ENCODE peak calls at places on chromosomes 12 and 14, in eight cellular contexts. L, G, N, T, R, H, A and W are unnamed samples.

GRCh38 chr12:6643569-6644256 is 3.5 kb downstream of the ACRBP start:
- DNase-seq in L (no peak), G (no peak), N (no peak), T (no peak), R (no peak), H (no peak), A (no peak), W (no peak)

GRCh38 chr12:65673732-65674131 is 150.6 kb upstream of the HMGA2 start:
- DNase-seq in L (no peak), G (peak), N (no peak), T (no peak), R (no peak), H (no peak), A (no peak), W (no peak)

GRCh38 chr14:104299993-104300761 is 161.8 kb downstream of the KIF26A start:
- DNase-seq in L (no peak), G (no peak), N (no peak), T (no peak), R (no peak), H (no peak), A (peak), W (no peak)

GRCh38 chr12:93622485-93622884 is 50.0 kb downstream of the SOCS2 start:
- DNase-seq in L (no peak), G (peak), N (no peak), T (no peak), R (no peak), H (peak), A (no peak), W (no peak)

GRCh38 chr14:76975051-76975450 is 53.5 kb downstream of the IRF2BPL start:
- DNase-seq in L (no peak), G (no peak), N (no peak), T (no peak), R (no peak), H (no peak), A (no peak), W (no peak)

GRCh38 chr12:51192284-51192671 is 19.3 kb upstream of the TFCP2 start:
- DNase-seq in L (no peak), G (no peak), N (no peak), T (no peak), R (no peak), H (no peak), A (no peak), W (no peak)

GRCh38 chr12:6231359-6232268 is 31.4 kb downstream of the CD9 start:
- DNase-seq in L (no peak), G (no peak), N (no peak), T (no peak), R (no peak), H (no peak), A (no peak), W (no peak)

GRCh38 chr12:107655281-107656065 is 30.1 kb upstream of the PWP1 start:
- DNase-seq in L (no peak), G (no peak), N (no peak), T (no peak), R (no peak), H (no peak), A (no peak), W (no peak)

GRCh38 chr12:110937104-110937641 is 16.8 kb upstream of the MYL2 start:
- DNase-seq in L (peak), G (peak), N (peak), T (peak), R (peak), H (no peak), A (no peak), W (no peak)

GRCh38 chr14:36661506-36662257 is at the start of gene PAX9:
- DNase-seq in L (peak), G (peak), N (peak), T (peak), R (peak), H (peak), A (no peak), W (peak)

GRCh38 chr14:54881235-54881760 is 21.3 kb downstream of the GCH1 start:
- DNase-seq in L (peak), G (peak), N (no peak), T (no peak), R (no peak), H (no peak), A (no peak), W (no peak)

GRCh38 chr12:87368259-87368658 is 660.9 kb downstream of the C12orf50 start:
- DNase-seq in L (no peak), G (no peak), N (no peak), T (no peak), R (no peak), H (no peak), A (no peak), W (no peak)

GRCh38 chr14:24665440-24665991 is 31.5 kb upstream of the GZMB start:
- DNase-seq in L (no peak), G (no peak), N (no peak), T (no peak), R (no peak), H (no peak), A (no peak), W (no peak)

GRCh38 chr12:21773263-21773741 is 1.2 kb downstream of the KCNJ8 start:
- DNase-seq in L (peak), G (peak), N (peak), T (peak), R (peak), H (no peak), A (peak), W (no peak)

GRCh38 chr12:27870939-27871338 is 90.9 kb upstream of the MANSC4 start:
- DNase-seq in L (peak), G (peak), N (no peak), T (no peak), R (no peak), H (peak), A (no peak), W (peak)

GRCh38 chr12:53207042-53207441 is at the start of gene ITGB7:
- DNase-seq in L (no peak), G (no peak), N (peak), T (peak), R (no peak), H (no peak), A (no peak), W (no peak)

GRCh38 chr12:3777206-3777809 is 24.4 kb upstream of the CRACR2A start:
- DNase-seq in L (peak), G (peak), N (peak), T (peak), R (peak), H (no peak), A (no peak), W (no peak)

GRCh38 chr12:118046430-118046829 is 14.5 kb downstream of the WSB2 start:
- DNase-seq in L (no peak), G (no peak), N (no peak), T (no peak), R (no peak), H (no peak), A (no peak), W (no peak)

GRCh38 chr14:96268426-96269358 is 12.7 kb downstream of the BDKRB1 start:
- DNase-seq in L (peak), G (peak), N (no peak), T (no peak), R (no peak), H (peak), A (peak), W (no peak)

GRCh38 chr14:96576937-96577336 is 74.8 kb downstream of the PAPOLA start:
- DNase-seq in L (no peak), G (no peak), N (no peak), T (no peak), R (no peak), H (no peak), A (no peak), W (no peak)

GRCh38 chr12:45990468-45991288 is at the start of gene SCAF11:
- DNase-seq in L (peak), G (peak), N (peak), T (peak), R (peak), H (peak), A (peak), W (peak)

GRCh38 chr12:45987339-45987726 is 3.0 kb downstream of the SCAF11 start:
- DNase-seq in L (no peak), G (no peak), N (no peak), T (no peak), R (no peak), H (no peak), A (no peak), W (no peak)

GRCh38 chr12:45989857-45990467 is 412 bp downstream of the SCAF11 start:
- DNase-seq in L (peak), G (no peak), N (peak), T (peak), R (no peak), H (no peak), A (peak), W (no peak)

GRCh38 chr12:45988259-45988658 is 2.1 kb downstream of the SCAF11 start:
- DNase-seq in L (peak), G (peak), N (no peak), T (no peak), R (no peak), H (no peak), A (no peak), W (no peak)

DNA sequence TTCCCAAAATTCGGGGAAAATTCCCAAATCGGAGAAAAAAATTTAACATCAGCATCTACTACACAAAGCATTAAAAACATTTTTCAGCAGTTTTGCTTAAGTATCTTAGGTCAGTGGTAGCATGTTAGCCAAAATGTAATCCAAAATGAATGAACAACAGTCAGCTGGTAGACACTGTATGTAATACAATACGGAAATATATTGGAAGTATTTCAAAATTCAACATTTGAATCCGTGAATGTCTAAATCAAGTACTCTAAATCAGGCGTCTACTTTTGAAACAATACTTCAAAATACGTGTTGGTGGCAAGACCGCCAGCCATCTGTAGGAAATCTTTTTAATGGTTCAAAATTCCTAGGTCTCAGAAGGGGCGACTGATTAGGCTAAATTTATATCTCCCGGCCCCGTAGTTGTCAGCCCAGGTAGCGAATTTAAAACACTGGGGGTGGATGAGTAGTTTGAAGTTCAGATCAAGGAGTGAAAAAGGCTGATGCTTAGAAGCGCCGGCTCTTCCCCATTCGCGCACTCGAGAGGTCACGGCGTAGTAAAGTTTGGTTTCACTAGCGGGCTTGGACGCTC is 1.0 kb downstream of the SCAF11 start:
- DNase-seq in L (no peak), G (peak), N (peak), T (no peak), R (peak), H (no peak), A (no peak), W (no peak)
- H3K4me3 ChIP-seq in L (peak), G (peak), N (peak), T (peak), R (peak), H (peak), A (peak), W (peak)

GRCh38 chr12:95687937-95688336 is 102.6 kb downstream of the NTN4 start:
- DNase-seq in L (no peak), G (no peak), N (no peak), T (no peak), R (no peak), H (no peak), A (no peak), W (no peak)
- TF ChIP-seq CTCF in L (no peak), G (no peak), N (no peak), T (no peak), R (no peak), H (no peak), A (no peak), W (no peak)

DNA sequence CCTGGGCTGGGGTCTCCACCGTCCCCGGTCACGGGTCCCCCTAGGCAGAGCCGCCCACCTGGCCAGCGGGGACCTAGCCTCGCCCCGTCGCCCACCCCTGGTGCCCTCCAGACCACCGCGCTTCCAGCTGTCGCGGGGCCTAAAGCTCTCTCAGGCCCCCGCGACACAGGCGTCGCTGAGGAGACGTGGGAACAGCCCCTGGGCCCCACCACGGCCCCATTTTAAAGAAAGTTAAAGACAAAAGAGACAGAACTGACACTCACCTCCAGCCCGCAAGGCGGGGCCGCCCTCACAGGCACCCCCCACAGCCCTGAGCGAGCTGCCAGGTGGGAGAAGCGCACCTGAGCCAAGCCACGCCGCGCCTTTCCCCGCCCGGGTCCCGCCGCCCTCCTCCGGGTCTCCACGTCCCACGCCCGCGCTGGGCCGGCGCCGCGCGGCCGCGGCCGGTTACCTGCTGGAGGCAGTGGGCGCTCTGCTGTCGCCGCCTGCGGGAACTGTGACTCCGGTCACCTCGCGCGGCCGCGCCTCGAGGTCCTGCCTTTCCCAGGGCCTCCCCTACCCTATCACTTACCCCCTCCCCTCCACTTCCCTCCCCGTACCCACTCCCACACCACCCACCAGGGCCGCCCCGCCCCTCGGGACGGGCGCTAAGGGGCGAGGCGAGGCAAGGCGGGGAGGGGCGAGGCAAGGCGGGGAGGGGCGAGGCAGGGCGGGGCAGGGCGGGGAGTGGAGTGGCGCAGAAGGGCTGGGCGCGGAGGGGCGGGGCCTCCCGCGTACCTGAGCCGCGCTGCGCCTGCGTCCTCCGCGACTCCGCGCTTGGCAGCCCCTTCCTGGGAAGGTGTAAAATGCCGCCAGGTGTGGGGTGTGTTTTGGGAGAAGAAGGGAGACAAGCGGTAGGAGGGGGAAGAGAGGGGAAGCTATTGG is 31.2 kb downstream of the TC2N start:
- DNase-seq in L (no peak), G (no peak), N (peak), T (peak), R (peak), H (no peak), A (peak), W (no peak)
- H3K4me3 ChIP-seq in L (no peak), G (peak), N (peak), T (peak), R (peak), H (no peak), A (peak), W (peak)

GRCh38 chr12:72271401-72271740 is 799 bp upstream of the TRHDE start:
- DNase-seq in L (peak), G (no peak), N (peak), T (no peak), R (peak), H (no peak), A (no peak), W (no peak)

GRCh38 chr12:72273499-72273837 is 1.3 kb downstream of the TRHDE start:
- DNase-seq in L (no peak), G (no peak), N (peak), T (no peak), R (no peak), H (no peak), A (no peak), W (no peak)

GRCh38 chr12:72271741-72272661 is at the start of gene TRHDE:
- DNase-seq in L (peak), G (peak), N (peak), T (no peak), R (peak), H (no peak), A (peak), W (no peak)

GRCh38 chr12:72273851-72274284 is 1.7 kb downstream of the TRHDE start:
- DNase-seq in L (no peak), G (no peak), N (peak), T (no peak), R (no peak), H (no peak), A (no peak), W (no peak)

GRCh38 chr12:72272731-72273498 is 745 bp downstream of the TRHDE start:
- DNase-seq in L (no peak), G (no peak), N (peak), T (no peak), R (peak), H (no peak), A (peak), W (no peak)
- TF ChIP-seq CTCF in L (peak), G (no peak), N (peak), T (no peak), R (no peak), H (no peak), A (no peak), W (peak)

DNA sequence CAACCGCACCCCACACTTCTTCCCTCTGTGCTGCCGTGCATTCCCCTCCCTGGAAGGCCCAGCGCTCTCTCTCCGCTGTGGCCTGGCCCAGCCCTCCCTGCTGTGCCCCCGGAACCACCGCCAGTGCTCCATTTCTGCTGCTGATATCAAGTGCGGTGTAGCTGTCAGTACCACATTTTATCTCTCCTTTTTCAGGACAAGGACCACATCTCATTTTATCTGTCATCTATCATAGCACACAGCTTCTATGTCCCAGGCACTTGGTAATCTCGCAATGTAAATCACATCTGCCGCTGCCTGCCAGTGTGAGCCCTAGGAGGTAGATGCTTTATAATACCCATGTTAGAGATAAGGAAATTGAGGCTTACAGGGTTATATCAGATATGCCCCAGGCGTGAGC is 18.3 kb downstream of the IL31 start:
- DNase-seq in L (no peak), G (no peak), N (no peak), T (no peak), R (no peak), H (no peak), A (no peak), W (no peak)
- H3K4me3 ChIP-seq in L (no peak), G (no peak), N (no peak), T (no peak), R (no peak), H (no peak), A (no peak), W (no peak)

GRCh38 chr14:60188115-60188514 is 22.9 kb upstream of the DHRS7 start:
- DNase-seq in L (no peak), G (peak), N (no peak), T (no peak), R (no peak), H (no peak), A (no peak), W (no peak)
- TF ChIP-seq CTCF in L (peak), G (peak), N (no peak), T (no peak), R (peak), H (no peak), A (no peak), W (peak)

GRCh38 chr14:75453817-75454434 is 26.1 kb downstream of the JDP2 start:
- DNase-seq in L (no peak), G (no peak), N (peak), T (peak), R (no peak), H (no peak), A (no peak), W (no peak)

GRCh38 chr14:75452324-75452723 is 24.5 kb downstream of the JDP2 start:
- DNase-seq in L (no peak), G (no peak), N (no peak), T (no peak), R (no peak), H (no peak), A (no peak), W (no peak)

GRCh38 chr14:75454963-75455546 is 27.2 kb downstream of the JDP2 start:
- DNase-seq in L (peak), G (peak), N (no peak), T (peak), R (peak), H (peak), A (peak), W (peak)

GRCh38 chr14:75450381-75451276 is 22.8 kb downstream of the JDP2 start:
- DNase-seq in L (no peak), G (peak), N (no peak), T (no peak), R (no peak), H (no peak), A (peak), W (peak)

DNA sequence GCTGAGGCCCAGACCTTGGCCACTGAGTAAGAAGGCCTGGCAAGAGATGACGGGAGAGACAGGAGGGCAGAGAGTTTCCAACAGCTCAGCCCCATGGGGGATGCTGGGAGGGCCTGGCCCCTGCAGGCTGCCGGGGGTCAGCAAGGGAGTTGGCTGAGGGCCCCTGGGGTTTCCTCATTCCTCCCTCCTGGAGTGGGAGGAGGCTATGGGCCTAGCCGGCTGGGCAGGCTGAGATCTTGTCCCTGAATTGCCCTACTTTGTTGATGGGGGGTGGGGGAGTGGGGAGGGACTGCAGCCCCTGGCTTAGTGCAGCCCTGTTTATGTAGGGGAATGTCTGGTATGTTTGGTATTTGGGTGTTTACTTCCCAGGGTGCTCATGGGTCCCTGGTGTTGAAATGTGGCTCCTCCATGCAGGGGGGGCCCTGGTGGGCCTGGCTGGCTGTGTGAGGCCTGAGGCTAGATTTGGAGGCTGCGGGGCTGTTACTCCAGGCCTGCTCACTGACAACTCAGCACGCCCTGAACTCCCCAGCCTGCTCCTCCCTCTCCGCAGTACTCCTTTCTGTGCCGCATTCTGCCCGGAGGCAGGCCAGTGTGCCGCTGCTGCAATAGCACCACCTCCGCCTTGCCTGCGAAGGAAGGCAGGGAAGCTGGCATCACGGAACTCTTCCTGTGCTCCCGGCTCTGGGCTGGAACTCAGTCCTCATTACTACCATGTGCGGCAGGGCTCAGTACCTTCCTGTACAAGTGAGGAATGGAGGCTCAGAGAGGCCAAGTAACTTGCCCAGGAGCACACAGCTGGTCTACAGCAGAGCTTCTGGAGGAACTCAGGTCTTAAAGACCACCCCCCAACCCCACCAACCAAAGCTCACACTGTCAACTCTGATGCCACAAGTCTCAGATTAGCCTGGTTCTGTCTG is 25.3 kb downstream of the JDP2 start:
- DNase-seq in L (peak), G (peak), N (peak), T (no peak), R (peak), H (peak), A (peak), W (peak)
- H3K4me3 ChIP-seq in L (no peak), G (peak), N (peak), T (no peak), R (no peak), H (no peak), A (no peak), W (no peak)